ENCODE peak calls at places on chromosomes 11 and 22, in five cellular contexts. Z is mesenchymal stem cell; D is activated CD4-positive, alpha-beta T cell treated with anti-CD3 and anti-CD28 coated beads, Interleukin-2, amount 50 U/mL, for 1 hour; N is NCI-H1436; J is stimulated activated CD8-positive, alpha-beta memory T cell treated with anti-CD3 and anti-CD28 coated beads, Interleukin-4, amount 100 ng/mL, for 4 hours. O is an unnamed sample.

GRCh38 chr11:35934981-35935380 is 8.9 kb upstream of the LDLRAD3 start:
- DNase-seq in J (no peak), D (no peak), Z (no peak), N (no peak), O (no peak)

GRCh38 chr11:58394195-58394594 is 12.5 kb downstream of the OR5B3 start:
- DNase-seq in D (no peak), N (no peak), J (no peak), Z (peak), O (peak)

GRCh38 chr11:14500181-14500651 is 605 bp upstream of the COPB1 start:
- DNase-seq in Z (peak), D (peak), N (peak), J (peak), O (peak)

GRCh38 chr11:79894111-79894510 is 453.3 kb upstream of the TENM4 start:
- DNase-seq in J (no peak), N (no peak), Z (no peak), D (no peak), O (no peak)

GRCh38 chr11:933002-933820 is 7.5 kb downstream of the AP2A2 start:
- DNase-seq in D (no peak), J (no peak), N (no peak), Z (no peak), O (no peak)

GRCh38 chr22:26502688-26503561 is 9.3 kb downstream of the TFIP11 start:
- DNase-seq in Z (peak), J (peak), N (peak), D (peak), O (no peak)

GRCh38 chr22:48727454-48728058 is 1100.1 kb downstream of the BRD1 start:
- DNase-seq in J (no peak), N (no peak), Z (no peak), D (no peak), O (no peak)

GRCh38 chr22:46735747-46736608 is 2.1 kb downstream of the CERK start:
- DNase-seq in D (no peak), J (no peak), N (no peak), Z (peak), O (no peak)

GRCh38 chr11:44096360-44097188 is 1.1 kb downstream of the EXT2 start:
- DNase-seq in Z (peak), J (no peak), D (no peak), N (no peak), O (no peak)

GRCh38 chr11:93251922-93252321 is 54.1 kb upstream of the SLC36A4 start:
- DNase-seq in J (no peak), N (no peak), Z (no peak), D (no peak), O (no peak)

GRCh38 chr11:64239662-64240466 is 1.0 kb upstream of the FKBP2 start:
- DNase-seq in Z (peak), J (no peak), N (no peak), D (no peak), O (no peak)

GRCh38 chr22:47653921-47654320 is 891.5 kb downstream of the TBC1D22A start:
- DNase-seq in D (no peak), Z (no peak), N (no peak), J (no peak), O (no peak)

GRCh38 chr11:119409731-119410130 is 13.2 kb downstream of the THY1 start:
- DNase-seq in J (no peak), Z (no peak), N (no peak), D (no peak), O (no peak)

GRCh38 chr22:38312261-38312800 is 4.9 kb downstream of the CSNK1E start:
- DNase-seq in Z (peak), J (no peak), N (no peak), D (no peak), O (no peak)

GRCh38 chr22:50009765-50010675 is 2.5 kb downstream of the IL17REL start:
- DNase-seq in J (no peak), Z (no peak), D (no peak), N (no peak), O (no peak)

GRCh38 chr11:21615871-21616270 is 577.0 kb upstream of the ANO5 start:
- DNase-seq in Z (no peak), D (no peak), J (no peak), N (no peak), O (no peak)

GRCh38 chr11:97956904-97957303 is 1063.8 kb upstream of the CNTN5 start:
- DNase-seq in Z (no peak), N (no peak), J (no peak), D (no peak), O (no peak)